ENCODE peak calls at places on chromosome 13, in ten cellular contexts. One of them, this sample, is unnamed.
A peak's percentile ranks its signal among the peaks of the same experiment; 100 is the strongest.

GRCh38 chr13:92225861-92226260 is 827.4 kb downstream of the GPC5 start:
- DNase-seq in neural progenitor cell: no peak
- DNase-seq in lower lobe of right lung: no peak
- DNase-seq in neural crest cell: no peak
- DNase-seq in thoracic aorta: no peak
- DNase-seq in heart right ventricle: no peak
- DNase-seq in heart left ventricle: no peak
- DNase-seq in choroid plexus epithelial cell: no peak
- DNase-seq in left lung: no peak
- DNase-seq in hepatocyte: no peak
- DNase-seq in this sample: no peak

GRCh38 chr13:45718063-45718462 is 15.9 kb downstream of the CBY2 start:
- DNase-seq in neural progenitor cell: peak; percentile 70
- DNase-seq in lower lobe of right lung: no peak
- DNase-seq in neural crest cell: no peak
- DNase-seq in thoracic aorta: no peak
- DNase-seq in heart right ventricle: no peak
- DNase-seq in heart left ventricle: no peak
- DNase-seq in choroid plexus epithelial cell: peak; percentile 21
- DNase-seq in left lung: no peak
- DNase-seq in hepatocyte: peak; percentile 25
- DNase-seq in this sample: no peak

GRCh38 chr13:80374453-80374852 is 33.5 kb upstream of the SPRY2 start:
- DNase-seq in neural progenitor cell: no peak
- DNase-seq in lower lobe of right lung: no peak
- DNase-seq in neural crest cell: no peak
- DNase-seq in thoracic aorta: no peak
- DNase-seq in heart right ventricle: peak; percentile 71
- DNase-seq in heart left ventricle: peak; percentile 57
- DNase-seq in choroid plexus epithelial cell: no peak
- DNase-seq in left lung: no peak
- DNase-seq in hepatocyte: no peak
- DNase-seq in this sample: no peak

GRCh38 chr13:76764429-76764828 is 121.8 kb downstream of the KCTD12 start:
- DNase-seq in neural progenitor cell: no peak
- DNase-seq in lower lobe of right lung: peak; percentile 67
- DNase-seq in neural crest cell: no peak
- DNase-seq in thoracic aorta: no peak
- DNase-seq in heart right ventricle: peak; percentile 32
- DNase-seq in heart left ventricle: peak; percentile 78
- DNase-seq in choroid plexus epithelial cell: peak; percentile 41
- DNase-seq in left lung: peak; percentile 75
- DNase-seq in hepatocyte: no peak
- DNase-seq in this sample: no peak

GRCh38 chr13:99797716-99798115 is 173.9 kb downstream of the ZIC5 start:
- DNase-seq in neural progenitor cell: no peak
- DNase-seq in lower lobe of right lung: no peak
- DNase-seq in neural crest cell: no peak
- DNase-seq in thoracic aorta: no peak
- DNase-seq in heart right ventricle: no peak
- DNase-seq in heart left ventricle: no peak
- DNase-seq in choroid plexus epithelial cell: no peak
- DNase-seq in left lung: no peak
- DNase-seq in hepatocyte: no peak
- DNase-seq in this sample: no peak

GRCh38 chr13:33678084-33678483 is 139.9 kb upstream of the RFC3 start:
- DNase-seq in neural progenitor cell: no peak
- DNase-seq in lower lobe of right lung: no peak
- DNase-seq in neural crest cell: no peak
- DNase-seq in thoracic aorta: no peak
- DNase-seq in heart right ventricle: no peak
- DNase-seq in heart left ventricle: no peak
- DNase-seq in choroid plexus epithelial cell: no peak
- DNase-seq in left lung: no peak
- DNase-seq in hepatocyte: no peak
- DNase-seq in this sample: no peak

GRCh38 chr13:39417643-39418042 is 185.3 kb downstream of the LHFPL6 start:
- DNase-seq in neural progenitor cell: peak; percentile 49
- DNase-seq in lower lobe of right lung: no peak
- DNase-seq in neural crest cell: peak; percentile 41
- DNase-seq in thoracic aorta: no peak
- DNase-seq in heart right ventricle: no peak
- DNase-seq in heart left ventricle: no peak
- DNase-seq in choroid plexus epithelial cell: peak; percentile 80
- DNase-seq in left lung: no peak
- DNase-seq in hepatocyte: peak; percentile 32
- DNase-seq in this sample: no peak

GRCh38 chr13:50910483-50910805 is 853 bp downstream of the RNASEH2B start:
- DNase-seq in neural progenitor cell: peak; percentile 42
- DNase-seq in lower lobe of right lung: no peak
- DNase-seq in neural crest cell: peak; percentile 30
- DNase-seq in thoracic aorta: no peak
- DNase-seq in heart right ventricle: no peak
- DNase-seq in heart left ventricle: peak; percentile 43
- DNase-seq in choroid plexus epithelial cell: peak; percentile 37
- DNase-seq in left lung: no peak
- DNase-seq in hepatocyte: no peak
- DNase-seq in this sample: peak; percentile 14

GRCh38 chr13:48126944-48127814 is 32.3 kb upstream of the MED4 start:
- DNase-seq in neural progenitor cell: peak; percentile 71
- DNase-seq in lower lobe of right lung: no peak
- DNase-seq in neural crest cell: no peak
- DNase-seq in thoracic aorta: peak; percentile 25
- DNase-seq in heart right ventricle: peak; percentile 76
- DNase-seq in heart left ventricle: peak; percentile 76
- DNase-seq in choroid plexus epithelial cell: peak; percentile 81
- DNase-seq in left lung: no peak
- DNase-seq in hepatocyte: peak; percentile 76
- DNase-seq in this sample: no peak

GRCh38 chr13:44304433-44304725 is 69.2 kb upstream of the SERP2 start:
- DNase-seq in neural progenitor cell: no peak
- DNase-seq in lower lobe of right lung: no peak
- DNase-seq in neural crest cell: no peak
- DNase-seq in thoracic aorta: no peak
- DNase-seq in heart right ventricle: no peak
- DNase-seq in heart left ventricle: no peak
- DNase-seq in choroid plexus epithelial cell: no peak
- DNase-seq in left lung: no peak
- DNase-seq in hepatocyte: no peak
- DNase-seq in this sample: no peak

GRCh38 chr13:44750618-44751017 is 174.5 kb upstream of the TSC22D1 start:
- DNase-seq in neural progenitor cell: no peak
- DNase-seq in lower lobe of right lung: no peak
- DNase-seq in neural crest cell: no peak
- DNase-seq in thoracic aorta: no peak
- DNase-seq in heart right ventricle: no peak
- DNase-seq in heart left ventricle: no peak
- DNase-seq in choroid plexus epithelial cell: no peak
- DNase-seq in left lung: no peak
- DNase-seq in hepatocyte: no peak
- DNase-seq in this sample: no peak

GRCh38 chr13:26050568-26051230 is 1.1 kb downstream of the SHISA2 start:
- DNase-seq in neural progenitor cell: peak; percentile 77
- DNase-seq in lower lobe of right lung: peak; percentile 52
- DNase-seq in neural crest cell: peak; percentile 33
- DNase-seq in thoracic aorta: no peak
- DNase-seq in heart right ventricle: peak; percentile 25
- DNase-seq in heart left ventricle: no peak
- DNase-seq in choroid plexus epithelial cell: peak; percentile 47
- DNase-seq in left lung: no peak
- DNase-seq in hepatocyte: peak; percentile 45
- DNase-seq in this sample: peak; percentile 52
- TF ChIP-seq CTCF in neural progenitor cell: peak; percentile 14
- TF ChIP-seq CTCF in lower lobe of right lung: no peak
- TF ChIP-seq CTCF in neural crest cell: peak; percentile 32
- TF ChIP-seq CTCF in thoracic aorta: no peak
- TF ChIP-seq CTCF in heart right ventricle: no peak
- TF ChIP-seq CTCF in heart left ventricle: no peak
- TF ChIP-seq CTCF in choroid plexus epithelial cell: no peak
- TF ChIP-seq CTCF in left lung: no peak
- TF ChIP-seq CTCF in hepatocyte: no peak
- TF ChIP-seq CTCF in this sample: peak; percentile 18

DNA sequence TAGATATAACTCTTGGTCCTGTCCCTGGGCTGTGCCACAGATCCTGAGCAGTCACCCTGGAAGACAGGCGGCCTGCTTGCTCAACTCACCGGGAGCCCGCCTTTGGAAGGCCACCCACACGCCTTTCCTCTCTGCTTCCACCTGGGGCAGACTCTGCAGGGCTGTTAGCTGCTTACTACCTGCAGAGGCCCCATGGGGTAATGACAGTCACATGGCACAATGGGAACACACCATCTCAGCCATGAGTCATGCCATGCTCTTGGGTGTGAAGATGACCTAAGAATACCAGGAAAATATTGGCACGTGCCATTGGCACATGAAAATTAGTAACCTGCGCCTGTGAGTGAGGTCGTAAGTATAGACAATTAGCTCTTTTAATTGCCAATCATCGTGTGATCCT is 108.6 kb downstream of the COL4A2 start:
- DNase-seq in neural progenitor cell: no peak
- DNase-seq in lower lobe of right lung: no peak
- DNase-seq in neural crest cell: no peak
- DNase-seq in thoracic aorta: no peak
- DNase-seq in heart right ventricle: no peak
- DNase-seq in heart left ventricle: no peak
- DNase-seq in choroid plexus epithelial cell: no peak
- DNase-seq in left lung: no peak
- DNase-seq in hepatocyte: peak; percentile 46
- DNase-seq in this sample: no peak
- TF ChIP-seq CTCF in neural progenitor cell: no peak
- TF ChIP-seq CTCF in lower lobe of right lung: no peak
- TF ChIP-seq CTCF in neural crest cell: no peak
- TF ChIP-seq CTCF in thoracic aorta: no peak
- TF ChIP-seq CTCF in heart right ventricle: no peak
- TF ChIP-seq CTCF in heart left ventricle: no peak
- TF ChIP-seq CTCF in choroid plexus epithelial cell: peak; percentile 3
- TF ChIP-seq CTCF in left lung: no peak
- TF ChIP-seq CTCF in hepatocyte: no peak
- TF ChIP-seq CTCF in this sample: no peak

GRCh38 chr13:85729296-85729695 is 69.9 kb downstream of the SLITRK6 start:
- DNase-seq in neural progenitor cell: no peak
- DNase-seq in lower lobe of right lung: no peak
- DNase-seq in neural crest cell: no peak
- DNase-seq in thoracic aorta: no peak
- DNase-seq in heart right ventricle: no peak
- DNase-seq in heart left ventricle: no peak
- DNase-seq in choroid plexus epithelial cell: peak; percentile 52
- DNase-seq in left lung: no peak
- DNase-seq in hepatocyte: no peak
- DNase-seq in this sample: no peak

GRCh38 chr13:85724554-85725432 is 74.4 kb downstream of the SLITRK6 start:
- DNase-seq in neural progenitor cell: no peak
- DNase-seq in lower lobe of right lung: no peak
- DNase-seq in neural crest cell: no peak
- DNase-seq in thoracic aorta: no peak
- DNase-seq in heart right ventricle: no peak
- DNase-seq in heart left ventricle: no peak
- DNase-seq in choroid plexus epithelial cell: no peak
- DNase-seq in left lung: no peak
- DNase-seq in hepatocyte: no peak
- DNase-seq in this sample: no peak

GRCh38 chr13:85725433-85725832 is 73.8 kb downstream of the SLITRK6 start:
- DNase-seq in neural progenitor cell: no peak
- DNase-seq in lower lobe of right lung: no peak
- DNase-seq in neural crest cell: no peak
- DNase-seq in thoracic aorta: no peak
- DNase-seq in heart right ventricle: no peak
- DNase-seq in heart left ventricle: no peak
- DNase-seq in choroid plexus epithelial cell: no peak
- DNase-seq in left lung: no peak
- DNase-seq in hepatocyte: no peak
- DNase-seq in this sample: no peak

GRCh38 chr13:85728831-85729230 is 70.4 kb downstream of the SLITRK6 start:
- DNase-seq in neural progenitor cell: no peak
- DNase-seq in lower lobe of right lung: no peak
- DNase-seq in neural crest cell: no peak
- DNase-seq in thoracic aorta: no peak
- DNase-seq in heart right ventricle: no peak
- DNase-seq in heart left ventricle: no peak
- DNase-seq in choroid plexus epithelial cell: peak; percentile 12
- DNase-seq in left lung: no peak
- DNase-seq in hepatocyte: no peak
- DNase-seq in this sample: no peak
- TF ChIP-seq CTCF in neural progenitor cell: no peak
- TF ChIP-seq CTCF in lower lobe of right lung: no peak
- TF ChIP-seq CTCF in neural crest cell: no peak
- TF ChIP-seq CTCF in thoracic aorta: no peak
- TF ChIP-seq CTCF in heart right ventricle: no peak
- TF ChIP-seq CTCF in heart left ventricle: no peak
- TF ChIP-seq CTCF in choroid plexus epithelial cell: no peak
- TF ChIP-seq CTCF in left lung: no peak
- TF ChIP-seq CTCF in hepatocyte: no peak
- TF ChIP-seq CTCF in this sample: no peak

DNA sequence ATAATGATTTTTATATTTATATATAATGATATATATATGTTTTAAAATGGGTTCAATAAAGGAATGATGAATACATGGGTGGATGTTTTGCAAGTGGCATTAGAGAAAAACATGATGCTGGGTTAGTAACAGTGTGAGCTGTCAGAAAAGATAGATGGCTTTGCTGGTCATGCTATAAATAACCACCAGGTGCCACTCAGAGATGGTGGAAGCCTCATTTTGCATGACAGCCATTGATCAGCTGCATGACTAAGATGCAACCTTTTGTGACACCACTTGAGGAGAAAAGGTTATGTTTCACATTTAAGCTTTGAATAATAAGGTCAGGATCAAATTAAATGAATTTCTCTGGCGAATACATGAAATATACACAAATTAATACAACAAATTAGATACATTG is 737.7 kb downstream of the PCDH9 start:
- DNase-seq in neural progenitor cell: peak; percentile 40
- DNase-seq in lower lobe of right lung: no peak
- DNase-seq in neural crest cell: no peak
- DNase-seq in thoracic aorta: no peak
- DNase-seq in heart right ventricle: no peak
- DNase-seq in heart left ventricle: no peak
- DNase-seq in choroid plexus epithelial cell: no peak
- DNase-seq in left lung: no peak
- DNase-seq in hepatocyte: peak; percentile 6
- DNase-seq in this sample: no peak
- TF ChIP-seq CTCF in neural progenitor cell: peak; percentile 48
- TF ChIP-seq CTCF in lower lobe of right lung: no peak
- TF ChIP-seq CTCF in neural crest cell: peak; percentile 53
- TF ChIP-seq CTCF in thoracic aorta: no peak
- TF ChIP-seq CTCF in heart right ventricle: no peak
- TF ChIP-seq CTCF in heart left ventricle: no peak
- TF ChIP-seq CTCF in choroid plexus epithelial cell: peak; percentile 49
- TF ChIP-seq CTCF in left lung: no peak
- TF ChIP-seq CTCF in hepatocyte: peak; percentile 22
- TF ChIP-seq CTCF in this sample: peak; percentile 11

This sample was measured in progenitor cell of endocrine pancreas.